ENCODE peak calls at places on chromosomes 11 and 22, in ten cellular contexts. One of them, this sample, is unnamed.

GRCh38 chr11:69563946-69564780 is 76.8 kb upstream of the CCND1 start:
- DNase-seq in fibroblast of lung: peak
- DNase-seq in sigmoid colon: peak
- DNase-seq in cardiac fibroblast: no peak
- DNase-seq in choroid plexus epithelial cell: no peak
- DNase-seq in fibroblast of the aortic adventitia: no peak
- DNase-seq in PC-3: no peak
- DNase-seq in spleen: no peak
- DNase-seq in GM06990: no peak
- DNase-seq in neuronal stem cell: no peak
- DNase-seq in this sample: no peak

GRCh38 chr11:87324817-87325489 is 287.2 kb downstream of the TMEM135 start:
- DNase-seq in sigmoid colon: no peak
- DNase-seq in GM06990: no peak
- DNase-seq in neuronal stem cell: no peak
- DNase-seq in PC-3: no peak
- DNase-seq in spleen: no peak
- DNase-seq in fibroblast of lung: peak
- DNase-seq in fibroblast of the aortic adventitia: no peak
- DNase-seq in cardiac fibroblast: no peak
- DNase-seq in choroid plexus epithelial cell: peak
- DNase-seq in this sample: no peak

GRCh38 chr22:43631846-43632245 is 180.3 kb downstream of the EFCAB6 start:
- DNase-seq in spleen: no peak
- DNase-seq in fibroblast of lung: no peak
- DNase-seq in fibroblast of the aortic adventitia: no peak
- DNase-seq in GM06990: no peak
- DNase-seq in sigmoid colon: no peak
- DNase-seq in neuronal stem cell: no peak
- DNase-seq in cardiac fibroblast: no peak
- DNase-seq in PC-3: no peak
- DNase-seq in choroid plexus epithelial cell: no peak
- DNase-seq in this sample: no peak

GRCh38 chr11:100830295-100830694 is 143.2 kb downstream of the ARHGAP42 start:
- DNase-seq in spleen: no peak
- DNase-seq in choroid plexus epithelial cell: no peak
- DNase-seq in PC-3: no peak
- DNase-seq in cardiac fibroblast: peak
- DNase-seq in sigmoid colon: no peak
- DNase-seq in fibroblast of lung: peak
- DNase-seq in GM06990: no peak
- DNase-seq in fibroblast of the aortic adventitia: no peak
- DNase-seq in neuronal stem cell: no peak
- DNase-seq in this sample: no peak

GRCh38 chr22:42388130-42388797 is 43.9 kb downstream of the NFAM1 start:
- DNase-seq in GM06990: no peak
- DNase-seq in PC-3: peak
- DNase-seq in fibroblast of lung: peak
- DNase-seq in spleen: no peak
- DNase-seq in neuronal stem cell: no peak
- DNase-seq in choroid plexus epithelial cell: peak
- DNase-seq in fibroblast of the aortic adventitia: no peak
- DNase-seq in sigmoid colon: no peak
- DNase-seq in cardiac fibroblast: no peak
- DNase-seq in this sample: no peak

GRCh38 chr11:107849791-107850190 is 8.8 kb downstream of the SLC35F2 start:
- DNase-seq in spleen: no peak
- DNase-seq in fibroblast of lung: no peak
- DNase-seq in PC-3: peak
- DNase-seq in choroid plexus epithelial cell: no peak
- DNase-seq in neuronal stem cell: no peak
- DNase-seq in sigmoid colon: no peak
- DNase-seq in fibroblast of the aortic adventitia: no peak
- DNase-seq in GM06990: no peak
- DNase-seq in cardiac fibroblast: no peak
- DNase-seq in this sample: no peak

GRCh38 chr22:47563406-47564157 is 801.1 kb downstream of the TBC1D22A start:
- DNase-seq in sigmoid colon: no peak
- DNase-seq in fibroblast of lung: no peak
- DNase-seq in choroid plexus epithelial cell: no peak
- DNase-seq in PC-3: no peak
- DNase-seq in GM06990: no peak
- DNase-seq in spleen: no peak
- DNase-seq in cardiac fibroblast: no peak
- DNase-seq in neuronal stem cell: no peak
- DNase-seq in fibroblast of the aortic adventitia: no peak
- DNase-seq in this sample: no peak

GRCh38 chr11:70478194-70478890 is 80.0 kb downstream of the CTTN start:
- DNase-seq in cardiac fibroblast: no peak
- DNase-seq in choroid plexus epithelial cell: no peak
- DNase-seq in PC-3: no peak
- DNase-seq in spleen: no peak
- DNase-seq in sigmoid colon: no peak
- DNase-seq in neuronal stem cell: no peak
- DNase-seq in fibroblast of the aortic adventitia: no peak
- DNase-seq in GM06990: no peak
- DNase-seq in fibroblast of lung: no peak
- DNase-seq in this sample: no peak

GRCh38 chr22:20095521-20095920 is 15.5 kb downstream of the DGCR8 start:
- DNase-seq in GM06990: no peak
- DNase-seq in choroid plexus epithelial cell: no peak
- DNase-seq in fibroblast of lung: no peak
- DNase-seq in spleen: no peak
- DNase-seq in sigmoid colon: no peak
- DNase-seq in cardiac fibroblast: no peak
- DNase-seq in fibroblast of the aortic adventitia: no peak
- DNase-seq in neuronal stem cell: no peak
- DNase-seq in PC-3: no peak
- DNase-seq in this sample: no peak

GRCh38 chr11:35671396-35672127 is 9.0 kb downstream of the TRIM44 start:
- DNase-seq in fibroblast of lung: no peak
- DNase-seq in cardiac fibroblast: no peak
- DNase-seq in neuronal stem cell: no peak
- DNase-seq in sigmoid colon: no peak
- DNase-seq in fibroblast of the aortic adventitia: peak
- DNase-seq in GM06990: no peak
- DNase-seq in PC-3: peak
- DNase-seq in spleen: no peak
- DNase-seq in choroid plexus epithelial cell: peak
- DNase-seq in this sample: no peak

GRCh38 chr22:27714076-27714475 is 87.5 kb downstream of the MN1 start:
- DNase-seq in sigmoid colon: no peak
- DNase-seq in choroid plexus epithelial cell: no peak
- DNase-seq in spleen: no peak
- DNase-seq in GM06990: no peak
- DNase-seq in PC-3: no peak
- DNase-seq in neuronal stem cell: no peak
- DNase-seq in fibroblast of lung: no peak
- DNase-seq in fibroblast of the aortic adventitia: peak
- DNase-seq in cardiac fibroblast: no peak
- DNase-seq in this sample: no peak

GRCh38 chr22:30718938-30719337 is 24.3 kb downstream of the OSBP2 start:
- DNase-seq in fibroblast of lung: no peak
- DNase-seq in fibroblast of the aortic adventitia: no peak
- DNase-seq in neuronal stem cell: no peak
- DNase-seq in cardiac fibroblast: no peak
- DNase-seq in PC-3: no peak
- DNase-seq in sigmoid colon: no peak
- DNase-seq in GM06990: no peak
- DNase-seq in choroid plexus epithelial cell: no peak
- DNase-seq in spleen: no peak
- DNase-seq in this sample: no peak

GRCh38 chr22:22952531-22953295 is 65.1 kb downstream of the IGLL5 start:
- DNase-seq in choroid plexus epithelial cell: no peak
- DNase-seq in GM06990: no peak
- DNase-seq in fibroblast of the aortic adventitia: no peak
- DNase-seq in neuronal stem cell: no peak
- DNase-seq in sigmoid colon: no peak
- DNase-seq in PC-3: no peak
- DNase-seq in spleen: no peak
- DNase-seq in fibroblast of lung: no peak
- DNase-seq in cardiac fibroblast: no peak
- DNase-seq in this sample: no peak
- H3K4me3 ChIP-seq in choroid plexus epithelial cell: no peak
- H3K4me3 ChIP-seq in GM06990: no peak
- H3K4me3 ChIP-seq in fibroblast of the aortic adventitia: no peak
- H3K4me3 ChIP-seq in neuronal stem cell: no peak
- H3K4me3 ChIP-seq in sigmoid colon: no peak
- H3K4me3 ChIP-seq in PC-3: no peak
- H3K4me3 ChIP-seq in spleen: no peak
- H3K4me3 ChIP-seq in fibroblast of lung: no peak
- H3K4me3 ChIP-seq in cardiac fibroblast: no peak
- H3K4me3 ChIP-seq in this sample: no peak

DNA sequence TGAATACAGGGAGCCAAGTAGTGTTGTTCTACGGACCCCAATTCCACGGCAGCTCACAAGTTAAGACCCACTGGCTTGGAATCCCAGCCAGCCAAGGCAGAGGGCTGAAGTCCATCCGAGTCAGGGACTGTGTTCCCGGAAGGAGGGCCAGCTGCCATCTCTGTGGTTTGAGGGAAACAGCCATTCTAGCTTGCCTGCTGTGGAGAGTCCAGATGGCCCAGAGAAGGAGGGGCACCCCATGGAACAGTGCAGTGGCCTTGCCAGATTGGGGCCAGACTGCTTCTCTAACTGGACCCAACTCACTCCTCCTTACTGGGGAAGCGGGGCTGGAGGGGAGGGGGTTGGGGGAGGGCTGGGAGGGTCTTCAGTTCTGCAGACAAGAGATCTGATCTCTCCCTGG is 156.4 kb downstream of the FAM181B start:
- DNase-seq in sigmoid colon: no peak
- DNase-seq in GM06990: no peak
- DNase-seq in PC-3: no peak
- DNase-seq in fibroblast of the aortic adventitia: no peak
- DNase-seq in spleen: no peak
- DNase-seq in choroid plexus epithelial cell: no peak
- DNase-seq in cardiac fibroblast: no peak
- DNase-seq in fibroblast of lung: no peak
- DNase-seq in neuronal stem cell: no peak
- DNase-seq in this sample: no peak
- H3K4me3 ChIP-seq in sigmoid colon: no peak
- H3K4me3 ChIP-seq in GM06990: no peak
- H3K4me3 ChIP-seq in PC-3: no peak
- H3K4me3 ChIP-seq in fibroblast of the aortic adventitia: no peak
- H3K4me3 ChIP-seq in spleen: no peak
- H3K4me3 ChIP-seq in choroid plexus epithelial cell: no peak
- H3K4me3 ChIP-seq in cardiac fibroblast: no peak
- H3K4me3 ChIP-seq in fibroblast of lung: no peak
- H3K4me3 ChIP-seq in neuronal stem cell: no peak
- H3K4me3 ChIP-seq in this sample: no peak

GRCh38 chr22:49449811-49450386 is 377.8 kb downstream of the BRD1 start:
- DNase-seq in GM06990: no peak
- DNase-seq in fibroblast of the aortic adventitia: no peak
- DNase-seq in neuronal stem cell: no peak
- DNase-seq in PC-3: no peak
- DNase-seq in choroid plexus epithelial cell: no peak
- DNase-seq in fibroblast of lung: no peak
- DNase-seq in cardiac fibroblast: no peak
- DNase-seq in sigmoid colon: no peak
- DNase-seq in spleen: no peak
- DNase-seq in this sample: no peak
- H3K4me3 ChIP-seq in GM06990: no peak
- H3K4me3 ChIP-seq in fibroblast of the aortic adventitia: no peak
- H3K4me3 ChIP-seq in neuronal stem cell: no peak
- H3K4me3 ChIP-seq in PC-3: no peak
- H3K4me3 ChIP-seq in choroid plexus epithelial cell: no peak
- H3K4me3 ChIP-seq in fibroblast of lung: no peak
- H3K4me3 ChIP-seq in cardiac fibroblast: no peak
- H3K4me3 ChIP-seq in sigmoid colon: no peak
- H3K4me3 ChIP-seq in spleen: no peak
- H3K4me3 ChIP-seq in this sample: no peak

GRCh38 chr11:803770-804598 is 1.0 kb downstream of the PIDD1 start:
- DNase-seq in sigmoid colon: no peak
- DNase-seq in cardiac fibroblast: no peak
- DNase-seq in PC-3: no peak
- DNase-seq in spleen: peak
- DNase-seq in neuronal stem cell: no peak
- DNase-seq in GM06990: no peak
- DNase-seq in fibroblast of lung: no peak
- DNase-seq in fibroblast of the aortic adventitia: no peak
- DNase-seq in choroid plexus epithelial cell: no peak
- DNase-seq in this sample: no peak
- H3K4me3 ChIP-seq in sigmoid colon: peak
- H3K4me3 ChIP-seq in cardiac fibroblast: peak
- H3K4me3 ChIP-seq in PC-3: peak
- H3K4me3 ChIP-seq in spleen: peak
- H3K4me3 ChIP-seq in neuronal stem cell: peak
- H3K4me3 ChIP-seq in GM06990: peak
- H3K4me3 ChIP-seq in fibroblast of lung: peak
- H3K4me3 ChIP-seq in fibroblast of the aortic adventitia: peak
- H3K4me3 ChIP-seq in choroid plexus epithelial cell: peak
- H3K4me3 ChIP-seq in this sample: peak

GRCh38 chr11:11583801-11584445 is 37.9 kb downstream of the GALNT18 start:
- DNase-seq in fibroblast of lung: peak
- DNase-seq in sigmoid colon: no peak
- DNase-seq in neuronal stem cell: no peak
- DNase-seq in choroid plexus epithelial cell: peak
- DNase-seq in cardiac fibroblast: no peak
- DNase-seq in GM06990: no peak
- DNase-seq in PC-3: no peak
- DNase-seq in spleen: no peak
- DNase-seq in fibroblast of the aortic adventitia: no peak
- DNase-seq in this sample: no peak

GRCh38 chr11:11586465-11586864 is 35.3 kb downstream of the GALNT18 start:
- DNase-seq in sigmoid colon: no peak
- DNase-seq in spleen: no peak
- DNase-seq in PC-3: no peak
- DNase-seq in GM06990: no peak
- DNase-seq in choroid plexus epithelial cell: no peak
- DNase-seq in cardiac fibroblast: no peak
- DNase-seq in fibroblast of the aortic adventitia: no peak
- DNase-seq in neuronal stem cell: no peak
- DNase-seq in fibroblast of lung: no peak
- DNase-seq in this sample: no peak

GRCh38 chr11:11582261-11582701 is 39.5 kb downstream of the GALNT18 start:
- DNase-seq in PC-3: no peak
- DNase-seq in sigmoid colon: no peak
- DNase-seq in GM06990: no peak
- DNase-seq in spleen: no peak
- DNase-seq in choroid plexus epithelial cell: no peak
- DNase-seq in fibroblast of lung: no peak
- DNase-seq in neuronal stem cell: no peak
- DNase-seq in cardiac fibroblast: no peak
- DNase-seq in fibroblast of the aortic adventitia: peak
- DNase-seq in this sample: no peak

GRCh38 chr11:11584937-11585336 is 36.9 kb downstream of the GALNT18 start:
- DNase-seq in sigmoid colon: no peak
- DNase-seq in choroid plexus epithelial cell: peak
- DNase-seq in spleen: no peak
- DNase-seq in cardiac fibroblast: no peak
- DNase-seq in fibroblast of lung: peak
- DNase-seq in GM06990: no peak
- DNase-seq in PC-3: peak
- DNase-seq in neuronal stem cell: no peak
- DNase-seq in fibroblast of the aortic adventitia: peak
- DNase-seq in this sample: no peak

DNA sequence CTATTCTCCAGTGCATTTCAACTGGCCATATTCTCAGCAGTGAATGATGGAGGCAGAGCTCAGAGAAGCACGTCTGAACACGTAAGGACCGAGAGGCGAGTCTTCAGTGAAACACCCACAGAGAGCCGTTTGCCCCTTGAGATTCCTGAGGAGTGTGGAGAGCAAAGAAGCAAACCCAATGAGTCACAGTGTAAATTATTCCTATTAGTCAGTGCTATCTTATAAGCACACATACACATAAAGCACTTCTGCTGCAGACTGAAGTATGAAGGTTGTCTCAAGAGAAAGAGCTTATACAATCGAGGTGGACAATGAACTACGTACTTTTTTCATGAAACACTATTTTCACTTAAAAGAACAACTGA is 37.4 kb downstream of the GALNT18 start:
- DNase-seq in fibroblast of the aortic adventitia: peak
- DNase-seq in spleen: no peak
- DNase-seq in cardiac fibroblast: peak
- DNase-seq in neuronal stem cell: no peak
- DNase-seq in PC-3: peak
- DNase-seq in choroid plexus epithelial cell: peak
- DNase-seq in fibroblast of lung: peak
- DNase-seq in GM06990: no peak
- DNase-seq in sigmoid colon: no peak
- DNase-seq in this sample: no peak
- H3K4me3 ChIP-seq in fibroblast of the aortic adventitia: no peak
- H3K4me3 ChIP-seq in spleen: no peak
- H3K4me3 ChIP-seq in cardiac fibroblast: no peak
- H3K4me3 ChIP-seq in neuronal stem cell: no peak
- H3K4me3 ChIP-seq in PC-3: peak
- H3K4me3 ChIP-seq in choroid plexus epithelial cell: no peak
- H3K4me3 ChIP-seq in fibroblast of lung: no peak
- H3K4me3 ChIP-seq in GM06990: no peak
- H3K4me3 ChIP-seq in sigmoid colon: no peak
- H3K4me3 ChIP-seq in this sample: no peak